ENCODE peak calls at places on chromosomes 16 and 17, in six cellular contexts. G is GM12878, T is breast epithelium, P is stomach, X is transverse colon, Y is GM23338. F is an unnamed sample. For H3K4me1, the result is how much of the 10 kb centered on the place peaks cover.

GRCh38 chr17:63652106-63652505 is 29.9 kb downstream of the MAP3K3 start:
- DNase-seq in Y (no peak), T (no peak), X (no peak), P (no peak), G (no peak), F (no peak)

GRCh38 chr16:85553436-85554113 is 59.5 kb upstream of the GSE1 start:
- DNase-seq in G (no peak), X (peak), Y (peak), P (peak), T (no peak), F (peak)

GRCh38 chr16:85361441-85362118 is 249.3 kb upstream of the CIBAR2 start:
- DNase-seq in Y (no peak), X (peak), T (no peak), G (no peak), P (peak), F (peak)

GRCh38 chr16:67284699-67285646 is 5.6 kb downstream of the PLEKHG4 start:
- DNase-seq in Y (peak), G (no peak), X (peak), P (peak), T (no peak), F (peak)

GRCh38 chr16:50270510-50271147 is 4.3 kb downstream of the ADCY7 start:
- DNase-seq in G (no peak), T (no peak), P (no peak), X (no peak), Y (no peak), F (peak)

GRCh38 chr16:88763502-88764053 is 21.4 kb downstream of the PIEZO1 start:
- DNase-seq in Y (peak), G (no peak), X (no peak), T (peak), P (peak), F (peak)

GRCh38 chr16:31052131-31052530 is 18.8 kb downstream of the STX4 start:
- DNase-seq in T (no peak), G (no peak), P (no peak), Y (no peak), X (peak), F (peak)

GRCh38 chr16:50598936-50599361 is 50.8 kb downstream of the NKD1 start:
- DNase-seq in X (no peak), Y (no peak), T (no peak), P (no peak), G (no peak), F (no peak)

GRCh38 chr17:42340691-42341127 is 47.5 kb downstream of the STAT3 start:
- DNase-seq in G (no peak), T (no peak), X (no peak), Y (no peak), P (no peak), F (no peak)

GRCh38 chr17:58531122-58531521 is 16.7 kb upstream of the MTMR4 start:
- DNase-seq in T (no peak), G (no peak), P (no peak), Y (peak), X (no peak), F (no peak)

GRCh38 chr16:85090873-85091521 is 21.3 kb downstream of the CIBAR2 start:
- DNase-seq in T (no peak), X (peak), G (no peak), Y (no peak), P (no peak), F (no peak)

DNA sequence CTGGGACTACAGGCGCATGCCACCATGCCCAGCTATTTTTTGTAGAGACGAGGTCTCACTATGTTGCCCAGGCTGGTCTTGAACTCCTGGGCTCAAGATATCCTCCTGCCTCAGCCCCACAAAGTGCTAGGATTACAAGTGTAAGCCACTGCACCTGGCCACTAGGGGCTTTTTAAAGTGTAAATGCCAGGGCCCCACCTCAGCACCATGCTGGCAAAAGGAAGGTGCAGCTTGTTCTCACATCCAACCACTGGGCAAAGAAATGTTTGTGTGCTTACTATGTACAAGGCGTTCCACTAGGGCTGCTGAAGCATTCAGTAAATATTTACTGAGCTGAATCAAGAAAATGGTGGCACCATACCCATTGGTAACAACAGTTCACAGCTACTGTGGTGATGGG is 22.6 kb downstream of the COG1 start:
- DNase-seq in Y (peak), P (no peak), G (no peak), T (no peak), X (no peak), F (no peak)
- TF ChIP-seq CTCF in Y (peak), P (no peak), G (peak), T (no peak), X (no peak), F (no peak)

GRCh38 chr17:20068445-20068844 is 59.3 kb downstream of the SPECC1 start:
- DNase-seq in Y (no peak), G (no peak), T (no peak), P (no peak), X (no peak), F (no peak)

GRCh38 chr17:20059728-20060188 is 50.6 kb downstream of the SPECC1 start:
- DNase-seq in P (no peak), X (no peak), T (no peak), Y (no peak), G (peak), F (no peak)

GRCh38 chr17:20066253-20066652 is 57.1 kb downstream of the SPECC1 start:
- DNase-seq in T (peak), P (peak), G (no peak), X (no peak), Y (no peak), F (no peak)

DNA sequence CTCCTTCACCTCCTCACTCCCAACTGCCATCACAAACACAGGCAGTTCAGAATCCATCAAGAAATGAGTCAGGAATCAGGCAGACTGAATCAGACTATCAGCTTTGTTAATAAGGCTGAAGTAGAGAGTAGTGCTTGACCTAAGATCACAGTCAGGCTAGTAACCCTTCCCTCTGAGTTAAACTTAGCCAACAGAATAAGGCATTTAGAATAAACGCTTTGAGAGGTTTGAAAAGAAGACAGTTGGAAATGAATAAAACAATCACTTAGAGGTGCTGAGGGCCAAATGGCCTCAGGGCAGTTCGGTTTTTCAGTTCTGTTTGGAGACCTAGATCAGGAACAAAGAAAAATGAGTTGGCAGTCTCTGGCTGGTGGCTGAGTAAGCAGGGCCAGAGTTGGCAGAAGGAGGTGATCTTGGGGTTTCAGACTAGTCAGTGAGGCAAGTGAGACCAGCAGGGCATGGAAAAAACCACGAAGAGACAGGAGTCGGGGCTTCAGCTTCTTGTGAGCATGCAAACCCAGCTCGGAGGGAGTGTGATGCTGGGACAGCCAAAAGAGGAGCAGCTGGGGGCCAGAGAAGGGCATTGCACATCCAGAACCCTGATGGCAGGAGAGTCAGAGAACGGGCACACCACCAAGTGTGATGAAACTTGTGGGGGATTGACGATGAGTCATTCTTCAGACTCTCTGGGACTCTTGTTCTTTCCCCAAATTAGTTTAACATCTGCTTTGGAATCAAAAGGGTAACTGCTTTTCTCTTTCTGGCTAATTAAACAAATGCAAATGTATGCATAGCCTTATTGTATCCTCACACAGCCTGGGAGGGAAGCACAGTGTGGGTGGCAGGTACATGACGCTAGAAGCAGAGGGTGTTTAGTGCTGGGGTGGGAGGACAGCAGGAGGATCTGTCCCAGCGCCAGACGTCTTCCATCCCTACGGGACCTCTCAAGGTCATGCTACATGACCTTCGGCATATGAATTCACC is 54.8 kb downstream of the SPECC1 start:
- DNase-seq in T (peak), P (peak), G (peak), X (peak), Y (peak), F (no peak)
- TF ChIP-seq POLR2AphosphoS5 in T (peak), P (peak), G (no peak), X (no peak), Y (no peak), F (peak)

GRCh38 chr16:81629032-81629802 is 149.9 kb upstream of the PLCG2 start:
- DNase-seq in T (no peak), X (no peak), P (no peak), Y (no peak), G (no peak), F (peak)
- H3K4me1 ChIP-seq in T (under half), X (under half), P (under half), Y (under half), G (under half), F (under half)

DNA sequence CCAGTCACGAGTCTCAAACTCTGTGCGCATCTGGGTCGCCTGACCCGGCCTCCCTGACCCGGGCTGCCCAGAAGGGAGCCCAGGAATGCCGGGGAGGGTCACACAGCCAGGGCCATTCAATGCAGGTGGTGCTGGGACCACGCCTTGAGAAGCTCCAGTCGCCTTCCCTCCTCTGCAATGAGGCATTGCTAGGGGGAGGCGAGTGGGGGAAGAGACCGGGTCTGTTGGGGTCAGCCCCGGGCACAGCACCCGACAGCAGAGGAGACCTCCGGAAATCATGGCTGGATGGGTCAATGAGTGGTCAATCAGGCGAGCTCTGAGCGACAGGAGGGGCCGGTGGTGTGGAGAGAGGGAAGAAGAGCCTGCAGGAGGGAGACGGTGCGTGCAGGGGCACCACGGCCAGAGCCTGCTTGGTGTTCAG is 13.3 kb downstream of the JPH3 start:
- DNase-seq in Y (no peak), T (no peak), X (no peak), P (no peak), G (no peak), F (no peak)
- TF ChIP-seq CTCF in Y (no peak), T (no peak), X (no peak), P (no peak), G (no peak), F (no peak)

GRCh38 chr17:45225051-45225700 is 3.5 kb downstream of the FMNL1 start:
- DNase-seq in X (no peak), T (no peak), Y (no peak), P (no peak), G (no peak), F (no peak)

GRCh38 chr17:45224671-45225050 is 3.0 kb downstream of the FMNL1 start:
- DNase-seq in G (no peak), T (no peak), Y (no peak), P (no peak), X (no peak), F (no peak)

GRCh38 chr17:45227101-45227591 is 5.5 kb downstream of the FMNL1 start:
- DNase-seq in P (no peak), T (no peak), G (peak), X (peak), Y (no peak), F (no peak)

GRCh38 chr17:45226620-45227019 is 4.9 kb downstream of the FMNL1 start:
- DNase-seq in T (no peak), G (no peak), X (no peak), P (no peak), Y (no peak), F (no peak)

DNA sequence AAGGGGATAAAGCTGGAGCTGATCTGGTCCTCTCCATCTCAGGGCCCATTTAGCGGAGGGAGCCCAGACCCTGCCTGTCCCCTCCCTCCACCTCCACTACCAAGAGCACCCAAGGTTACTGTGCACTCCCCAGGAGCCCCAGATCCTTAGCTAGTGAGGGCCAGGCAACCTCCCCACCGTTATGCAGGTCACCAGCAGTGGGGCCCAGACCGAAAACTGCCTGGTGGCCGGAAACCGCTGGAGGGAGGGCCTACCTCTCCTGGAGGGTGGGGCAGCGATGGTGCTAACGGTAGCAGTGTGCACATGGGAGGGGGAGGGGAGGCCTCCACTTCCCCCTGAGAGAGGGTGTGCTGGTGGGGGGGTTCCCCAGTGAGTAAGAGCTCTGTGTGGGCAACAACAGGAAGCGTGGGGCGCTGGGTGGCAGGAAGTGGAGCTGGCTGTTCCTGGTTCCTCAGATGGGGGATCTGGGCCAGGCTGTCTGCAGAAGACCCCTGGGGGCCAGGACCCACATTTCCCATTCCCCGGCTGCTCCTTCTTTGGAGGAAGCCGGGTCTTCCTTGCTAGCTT is 4.4 kb downstream of the FMNL1 start:
- DNase-seq in T (peak), G (peak), Y (no peak), X (peak), P (peak), F (peak)
- TF ChIP-seq POLR2AphosphoS5 in T (no peak), G (peak), Y (no peak), X (peak), P (peak), F (peak)

F was measured in upper lobe of left lung.